ENCODE peak calls at places on chromosomes 1 and 21, in seven cellular contexts. One of them, this sample, is unnamed.

GRCh38 chr1:24965571-24965930 is 35.5 kb upstream of the RUNX3 start:
- DNase-seq in T47D: no peak
- DNase-seq in NCI-H2171: no peak
- DNase-seq in epithelial cell of esophagus: no peak
- DNase-seq in body of pancreas: no peak
- DNase-seq in activated effector memory CD4-positive, alpha-beta T cell treated with anti-CD3 and anti-CD28 coated beads, Interleukin-2, amount 50 U/mL, for 16 hours: no peak
- DNase-seq in naive thymus-derived CD8-positive, alpha-beta T cell: no peak
- DNase-seq in this sample: no peak

GRCh38 chr1:58497499-58497898 is 49.0 kb downstream of the OMA1 start:
- DNase-seq in T47D: no peak
- DNase-seq in NCI-H2171: no peak
- DNase-seq in epithelial cell of esophagus: no peak
- DNase-seq in body of pancreas: no peak
- DNase-seq in activated effector memory CD4-positive, alpha-beta T cell treated with anti-CD3 and anti-CD28 coated beads, Interleukin-2, amount 50 U/mL, for 16 hours: no peak
- DNase-seq in naive thymus-derived CD8-positive, alpha-beta T cell: no peak
- DNase-seq in this sample: no peak

GRCh38 chr1:18527921-18528320 is 47.2 kb downstream of the KLHDC7A start:
- DNase-seq in T47D: no peak
- DNase-seq in NCI-H2171: no peak
- DNase-seq in epithelial cell of esophagus: no peak
- DNase-seq in body of pancreas: no peak
- DNase-seq in activated effector memory CD4-positive, alpha-beta T cell treated with anti-CD3 and anti-CD28 coated beads, Interleukin-2, amount 50 U/mL, for 16 hours: no peak
- DNase-seq in naive thymus-derived CD8-positive, alpha-beta T cell: no peak
- DNase-seq in this sample: no peak

GRCh38 chr1:227889047-227889862 is 58.5 kb downstream of the WNT9A start:
- DNase-seq in T47D: no peak
- DNase-seq in NCI-H2171: no peak
- DNase-seq in epithelial cell of esophagus: no peak
- DNase-seq in body of pancreas: no peak
- DNase-seq in activated effector memory CD4-positive, alpha-beta T cell treated with anti-CD3 and anti-CD28 coated beads, Interleukin-2, amount 50 U/mL, for 16 hours: peak
- DNase-seq in naive thymus-derived CD8-positive, alpha-beta T cell: no peak
- DNase-seq in this sample: no peak

GRCh38 chr1:30149226-30149625 is 574.2 kb downstream of the MATN1 start:
- DNase-seq in T47D: no peak
- DNase-seq in NCI-H2171: no peak
- DNase-seq in epithelial cell of esophagus: no peak
- DNase-seq in body of pancreas: no peak
- DNase-seq in activated effector memory CD4-positive, alpha-beta T cell treated with anti-CD3 and anti-CD28 coated beads, Interleukin-2, amount 50 U/mL, for 16 hours: no peak
- DNase-seq in naive thymus-derived CD8-positive, alpha-beta T cell: no peak
- DNase-seq in this sample: no peak

GRCh38 chr1:44405041-44405803 is at the start of gene RNF220:
- DNase-seq in T47D: no peak
- DNase-seq in NCI-H2171: peak
- DNase-seq in epithelial cell of esophagus: peak
- DNase-seq in body of pancreas: peak
- DNase-seq in activated effector memory CD4-positive, alpha-beta T cell treated with anti-CD3 and anti-CD28 coated beads, Interleukin-2, amount 50 U/mL, for 16 hours: peak
- DNase-seq in naive thymus-derived CD8-positive, alpha-beta T cell: peak
- DNase-seq in this sample: no peak

GRCh38 chr1:31939484-31940329 is 1.5 kb upstream of the PTP4A2 start:
- DNase-seq in T47D: peak
- DNase-seq in NCI-H2171: no peak
- DNase-seq in epithelial cell of esophagus: peak
- DNase-seq in body of pancreas: peak
- DNase-seq in activated effector memory CD4-positive, alpha-beta T cell treated with anti-CD3 and anti-CD28 coated beads, Interleukin-2, amount 50 U/mL, for 16 hours: peak
- DNase-seq in naive thymus-derived CD8-positive, alpha-beta T cell: peak
- DNase-seq in this sample: no peak

GRCh38 chr1:155529109-155529508 is 33.5 kb downstream of the ASH1L start:
- DNase-seq in T47D: no peak
- DNase-seq in NCI-H2171: no peak
- DNase-seq in epithelial cell of esophagus: no peak
- DNase-seq in body of pancreas: no peak
- DNase-seq in activated effector memory CD4-positive, alpha-beta T cell treated with anti-CD3 and anti-CD28 coated beads, Interleukin-2, amount 50 U/mL, for 16 hours: no peak
- DNase-seq in naive thymus-derived CD8-positive, alpha-beta T cell: no peak
- DNase-seq in this sample: no peak

GRCh38 chr21:40548134-40548533 is 298.8 kb downstream of the DSCAM start:
- DNase-seq in T47D: no peak
- DNase-seq in NCI-H2171: peak
- DNase-seq in epithelial cell of esophagus: no peak
- DNase-seq in body of pancreas: no peak
- DNase-seq in activated effector memory CD4-positive, alpha-beta T cell treated with anti-CD3 and anti-CD28 coated beads, Interleukin-2, amount 50 U/mL, for 16 hours: no peak
- DNase-seq in naive thymus-derived CD8-positive, alpha-beta T cell: no peak
- DNase-seq in this sample: no peak

GRCh38 chr1:2533356-2533755 is 3.3 kb upstream of the HES5 start:
- DNase-seq in T47D: no peak
- DNase-seq in NCI-H2171: no peak
- DNase-seq in epithelial cell of esophagus: peak
- DNase-seq in body of pancreas: no peak
- DNase-seq in activated effector memory CD4-positive, alpha-beta T cell treated with anti-CD3 and anti-CD28 coated beads, Interleukin-2, amount 50 U/mL, for 16 hours: no peak
- DNase-seq in naive thymus-derived CD8-positive, alpha-beta T cell: no peak
- DNase-seq in this sample: no peak

GRCh38 chr1:36143424-36143823 is 5.9 kb downstream of the TRAPPC3 start:
- DNase-seq in T47D: no peak
- DNase-seq in NCI-H2171: no peak
- DNase-seq in epithelial cell of esophagus: no peak
- DNase-seq in body of pancreas: no peak
- DNase-seq in activated effector memory CD4-positive, alpha-beta T cell treated with anti-CD3 and anti-CD28 coated beads, Interleukin-2, amount 50 U/mL, for 16 hours: no peak
- DNase-seq in naive thymus-derived CD8-positive, alpha-beta T cell: no peak
- DNase-seq in this sample: no peak

GRCh38 chr21:38293113-38293512 is 36.3 kb downstream of the KCNJ15 start:
- DNase-seq in T47D: no peak
- DNase-seq in NCI-H2171: peak
- DNase-seq in epithelial cell of esophagus: no peak
- DNase-seq in body of pancreas: no peak
- DNase-seq in activated effector memory CD4-positive, alpha-beta T cell treated with anti-CD3 and anti-CD28 coated beads, Interleukin-2, amount 50 U/mL, for 16 hours: no peak
- DNase-seq in naive thymus-derived CD8-positive, alpha-beta T cell: no peak
- DNase-seq in this sample: no peak

GRCh38 chr21:34986561-34987533 is 62.3 kb downstream of the RUNX1 start:
- DNase-seq in T47D: no peak
- DNase-seq in NCI-H2171: no peak
- DNase-seq in epithelial cell of esophagus: peak
- DNase-seq in body of pancreas: peak
- DNase-seq in activated effector memory CD4-positive, alpha-beta T cell treated with anti-CD3 and anti-CD28 coated beads, Interleukin-2, amount 50 U/mL, for 16 hours: peak
- DNase-seq in naive thymus-derived CD8-positive, alpha-beta T cell: peak
- DNase-seq in this sample: no peak

GRCh38 chr21:18608226-18608625 is 204.6 kb upstream of the TMPRSS15 start:
- DNase-seq in T47D: no peak
- DNase-seq in NCI-H2171: no peak
- DNase-seq in epithelial cell of esophagus: no peak
- DNase-seq in body of pancreas: no peak
- DNase-seq in activated effector memory CD4-positive, alpha-beta T cell treated with anti-CD3 and anti-CD28 coated beads, Interleukin-2, amount 50 U/mL, for 16 hours: no peak
- DNase-seq in naive thymus-derived CD8-positive, alpha-beta T cell: no peak
- DNase-seq in this sample: peak

GRCh38 chr1:9322845-9323244 is 30.2 kb downstream of the SPSB1 start:
- DNase-seq in T47D: no peak
- DNase-seq in NCI-H2171: no peak
- DNase-seq in epithelial cell of esophagus: no peak
- DNase-seq in body of pancreas: peak
- DNase-seq in activated effector memory CD4-positive, alpha-beta T cell treated with anti-CD3 and anti-CD28 coated beads, Interleukin-2, amount 50 U/mL, for 16 hours: no peak
- DNase-seq in naive thymus-derived CD8-positive, alpha-beta T cell: no peak
- DNase-seq in this sample: no peak

GRCh38 chr21:43367296-43367695 is 59.6 kb downstream of the SIK1 start:
- DNase-seq in T47D: no peak
- DNase-seq in NCI-H2171: peak
- DNase-seq in epithelial cell of esophagus: no peak
- DNase-seq in body of pancreas: no peak
- DNase-seq in activated effector memory CD4-positive, alpha-beta T cell treated with anti-CD3 and anti-CD28 coated beads, Interleukin-2, amount 50 U/mL, for 16 hours: no peak
- DNase-seq in naive thymus-derived CD8-positive, alpha-beta T cell: no peak
- DNase-seq in this sample: peak

GRCh38 chr1:3907031-3907534 is 7.0 kb upstream of the C1orf174 start:
- DNase-seq in T47D: no peak
- DNase-seq in NCI-H2171: no peak
- DNase-seq in epithelial cell of esophagus: peak
- DNase-seq in body of pancreas: no peak
- DNase-seq in activated effector memory CD4-positive, alpha-beta T cell treated with anti-CD3 and anti-CD28 coated beads, Interleukin-2, amount 50 U/mL, for 16 hours: peak
- DNase-seq in naive thymus-derived CD8-positive, alpha-beta T cell: no peak
- DNase-seq in this sample: no peak

GRCh38 chr1:43451701-43452532 is 1.8 kb downstream of the HYI start:
- DNase-seq in T47D: no peak
- DNase-seq in NCI-H2171: no peak
- DNase-seq in epithelial cell of esophagus: no peak
- DNase-seq in body of pancreas: no peak
- DNase-seq in activated effector memory CD4-positive, alpha-beta T cell treated with anti-CD3 and anti-CD28 coated beads, Interleukin-2, amount 50 U/mL, for 16 hours: no peak
- DNase-seq in naive thymus-derived CD8-positive, alpha-beta T cell: no peak
- DNase-seq in this sample: no peak

GRCh38 chr1:54421101-54421504 is 14.9 kb upstream of the SSBP3 start:
- DNase-seq in T47D: no peak
- DNase-seq in NCI-H2171: peak
- DNase-seq in epithelial cell of esophagus: peak
- DNase-seq in body of pancreas: peak
- DNase-seq in activated effector memory CD4-positive, alpha-beta T cell treated with anti-CD3 and anti-CD28 coated beads, Interleukin-2, amount 50 U/mL, for 16 hours: no peak
- DNase-seq in naive thymus-derived CD8-positive, alpha-beta T cell: no peak
- DNase-seq in this sample: no peak

GRCh38 chr1:15684468-15685283 is 556 bp downstream of the PLEKHM2 start:
- DNase-seq in T47D: peak
- DNase-seq in NCI-H2171: peak
- DNase-seq in epithelial cell of esophagus: no peak
- DNase-seq in body of pancreas: peak
- DNase-seq in activated effector memory CD4-positive, alpha-beta T cell treated with anti-CD3 and anti-CD28 coated beads, Interleukin-2, amount 50 U/mL, for 16 hours: peak
- DNase-seq in naive thymus-derived CD8-positive, alpha-beta T cell: peak
- DNase-seq in this sample: no peak